ENCODE peak calls at places on chromosomes 6 and 20, in six cellular contexts. S, Y, U, H, V and B are unnamed samples.
A peak's percentile ranks its signal among the peaks of the same experiment; 100 is the strongest.

GRCh38 chr6:72414648-72415047 is 207.2 kb upstream of the KCNQ5 start:
- DNase-seq in S (no peak), Y (no peak), U (no peak), H (no peak), V (no peak), B (no peak)

GRCh38 chr20:13222319-13222716 is 1.2 kb downstream of the ISM1 start:
- DNase-seq in S (no peak), Y (no peak), U (no peak), H (no peak), V (no peak), B (no peak)

GRCh38 chr20:33653218-33653899 is 8.8 kb upstream of the C20orf144 start:
- DNase-seq in S (peak; percentile 69), Y (no peak), U (peak; percentile 87), H (no peak), V (no peak), B (peak; percentile 55)

GRCh38 chr6:15739867-15740266 is 77.0 kb upstream of the DTNBP1 start:
- DNase-seq in S (no peak), Y (no peak), U (no peak), H (no peak), V (no peak), B (no peak)

GRCh38 chr6:130366011-130366963 is at the start of gene TMEM200A:
- DNase-seq in S (no peak), Y (peak; percentile 48), U (peak; percentile 91), H (no peak), V (peak; percentile 67), B (peak; percentile 26)

GRCh38 chr20:17825949-17826843 is 126.4 kb downstream of the BANF2 start:
- DNase-seq in S (peak; percentile 49), Y (no peak), U (peak; percentile 34), H (no peak), V (no peak), B (no peak)

GRCh38 chr6:26215200-26216014 is 128.2 kb downstream of the HFE start:
- DNase-seq in S (peak; percentile 60), Y (no peak), U (peak; percentile 51), H (no peak), V (no peak), B (peak; percentile 57)

GRCh38 chr20:62860924-62861691 is 514 bp downstream of the TCFL5 start:
- DNase-seq in S (no peak), Y (no peak), U (peak; percentile 57), H (no peak), V (peak; percentile 69), B (peak; percentile 38)

GRCh38 chr20:16083639-16084280 is 489.5 kb downstream of the KIF16B start:
- DNase-seq in S (no peak), Y (no peak), U (no peak), H (no peak), V (no peak), B (no peak)

DNA sequence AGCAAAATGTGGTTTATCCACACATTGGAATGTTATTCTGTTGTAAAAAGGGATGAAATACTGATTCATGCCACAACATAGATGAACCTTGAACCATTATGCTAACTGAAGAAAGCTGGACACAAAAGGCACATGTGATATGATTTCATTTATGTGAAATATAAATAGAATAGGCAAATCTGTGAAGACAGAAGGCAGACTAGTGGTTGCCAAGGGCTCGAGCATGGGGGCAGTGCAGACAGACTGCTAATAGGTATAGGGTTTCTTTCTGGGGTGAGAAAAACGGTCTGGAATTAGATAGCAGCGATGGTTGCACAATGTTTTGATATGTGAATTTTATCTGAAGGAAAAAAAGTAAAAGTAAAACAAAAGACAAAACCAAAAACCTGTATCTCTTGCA is 54.6 kb upstream of the FNDC1 start:
- DNase-seq in S (no peak), Y (no peak), U (no peak), H (no peak), V (no peak), B (no peak)
- H3K4me3 ChIP-seq in S (no peak overlapping the region), Y (no peak overlapping the region), U (no peak overlapping the region), H (no peak overlapping the region), V (no peak overlapping the region), B (no peak overlapping the region)

GRCh38 chr6:153312633-153313032 is 181.6 kb upstream of the RGS17 start:
- DNase-seq in S (peak; percentile 69), Y (peak; percentile 35), U (peak; percentile 91), H (peak; percentile 9), V (no peak), B (peak; percentile 94)
- TF ChIP-seq CTCF in S (peak; percentile 63), Y (peak; percentile 77), U (peak; percentile 12), H (peak; percentile 58), V (peak; percentile 20), B (peak; percentile 67)

DNA sequence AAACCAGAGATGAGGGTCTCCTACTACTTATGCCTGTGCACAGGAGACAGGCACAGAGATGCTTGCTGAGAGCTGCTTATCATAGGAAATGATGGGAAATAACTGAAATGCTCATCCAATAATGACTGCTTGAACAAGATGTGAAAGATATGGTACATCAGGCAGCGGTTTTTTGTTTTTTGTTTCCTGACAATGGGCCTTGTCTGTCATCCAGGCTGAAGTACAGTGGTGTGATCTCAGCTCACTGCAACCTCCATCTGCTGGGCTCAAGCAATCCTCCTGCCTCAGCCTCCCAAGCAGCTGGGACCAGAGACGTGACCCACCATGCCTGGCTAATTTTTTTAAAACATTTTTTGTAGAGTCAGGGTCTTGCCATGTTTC is 1.2 kb upstream of the RIPOR3 start:
- DNase-seq in S (no peak), Y (no peak), U (no peak), H (no peak), V (no peak), B (no peak)
- H3K4me3 ChIP-seq in S (no peak overlapping the region), Y (no peak overlapping the region), U (no peak overlapping the region), H (no peak overlapping the region), V (no peak overlapping the region), B (no peak overlapping the region)

GRCh38 chr6:116872771-116873170 is 4.3 kb upstream of the RFX6 start:
- DNase-seq in S (no peak), Y (no peak), U (no peak), H (no peak), V (no peak), B (no peak)

GRCh38 chr6:116881236-116881635 is 4.2 kb downstream of the RFX6 start:
- DNase-seq in S (peak; percentile 53), Y (no peak), U (peak; percentile 7), H (no peak), V (no peak), B (peak; percentile 16)

GRCh38 chr6:116876107-116876506 is 935 bp upstream of the RFX6 start:
- DNase-seq in S (no peak), Y (no peak), U (no peak), H (no peak), V (no peak), B (no peak)

GRCh38 chr6:116876635-116877611 is at the start of gene RFX6:
- DNase-seq in S (no peak), Y (no peak), U (peak; percentile 10), H (no peak), V (peak; percentile 40), B (no peak)

DNA sequence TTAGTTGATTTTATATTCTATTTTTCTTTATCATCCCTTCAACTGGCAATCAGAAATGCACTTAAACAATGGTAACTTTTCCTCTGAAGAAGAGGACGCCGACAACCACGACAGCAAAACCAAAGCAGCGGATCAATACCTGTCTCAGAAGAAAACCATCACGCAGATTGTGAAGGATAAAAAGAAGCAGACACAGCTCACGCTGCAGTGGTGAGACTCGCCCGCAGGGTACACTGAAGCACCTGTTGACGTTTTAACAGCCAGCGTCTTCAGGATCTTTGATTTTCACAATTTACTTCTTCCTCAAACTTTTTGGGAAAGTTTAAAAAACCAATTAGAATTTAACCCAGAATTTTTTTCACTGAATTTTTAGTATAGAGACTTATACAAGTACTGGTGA is 701 bp downstream of the RFX6 start:
- DNase-seq in S (peak; percentile 17), Y (no peak), U (no peak), H (no peak), V (no peak), B (no peak)
- TF ChIP-seq CTCF in S (no peak), Y (no peak), U (no peak), H (no peak), V (no peak), B (no peak)

DNA sequence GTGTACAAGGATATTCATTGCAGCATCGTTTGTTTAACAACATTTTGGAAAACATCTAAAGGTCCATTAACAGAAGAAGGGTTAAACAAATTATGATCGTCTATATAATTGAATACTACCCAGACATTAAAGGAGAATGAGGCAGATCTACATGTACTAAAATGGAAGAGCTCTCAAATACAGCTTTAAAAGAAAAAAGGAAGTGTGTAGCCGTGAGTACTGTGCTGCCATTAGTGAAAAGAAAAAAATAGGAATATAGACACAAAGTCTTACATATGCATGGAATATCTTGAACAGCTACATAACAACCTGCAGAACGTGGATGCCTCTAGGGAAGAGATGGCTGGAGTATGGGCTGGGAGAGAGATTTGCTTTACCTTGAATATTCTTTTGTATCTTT is 37.9 kb downstream of the PRDM1 start:
- DNase-seq in S (no peak), Y (no peak), U (no peak), H (no peak), V (no peak), B (no peak)
- H3K4me3 ChIP-seq in S (no peak overlapping the region), Y (no peak overlapping the region), U (no peak overlapping the region), H (no peak overlapping the region), V (no peak overlapping the region), B (no peak overlapping the region)

DNA sequence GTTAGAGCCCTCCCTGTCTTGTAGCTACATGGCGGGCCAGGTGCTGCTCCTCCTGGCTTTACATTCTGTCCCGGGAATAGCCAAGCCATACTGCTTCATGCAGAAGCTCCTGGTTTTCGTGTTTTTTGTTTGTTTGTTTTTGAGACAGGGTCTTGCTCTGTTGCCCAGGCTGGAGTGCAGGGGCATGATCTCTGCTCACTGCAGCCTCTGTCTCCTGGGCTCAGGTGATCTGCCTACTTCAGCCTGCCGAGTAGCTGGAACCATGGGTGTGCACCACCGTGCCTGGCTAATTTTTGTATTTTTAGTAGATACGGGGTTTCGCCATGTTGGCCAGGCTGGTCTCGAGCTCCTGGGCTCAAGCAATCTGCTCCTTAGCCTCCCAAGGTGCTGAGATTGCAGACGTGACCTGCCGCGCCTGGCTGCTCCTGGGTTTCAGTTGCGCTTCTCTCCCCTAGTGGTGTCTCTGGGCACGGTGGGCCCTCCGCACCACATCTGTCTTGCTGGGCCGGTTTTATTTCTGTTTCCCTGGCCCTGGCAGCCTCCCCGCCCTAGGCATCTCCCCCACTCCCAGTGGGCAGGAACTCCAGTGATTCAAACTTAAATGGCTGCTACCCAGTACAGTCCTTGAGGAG is 12.9 kb downstream of the CDYL start:
- DNase-seq in S (no peak), Y (no peak), U (no peak), H (no peak), V (peak; percentile 56), B (no peak)
- TF ChIP-seq CTCF in S (no peak), Y (no peak), U (no peak), H (no peak), V (no peak), B (no peak)